ENCODE peak calls at places on chromosomes 6 and 20, in five cellular contexts. One of them, this sample, is unnamed.

GRCh38 chr20:8971669-8972316 is 97.1 kb upstream of the PLCB4 start:
- DNase-seq in left ventricle myocardium inferior: no peak
- DNase-seq in right atrium auricular region: no peak
- DNase-seq in OCI-LY7: no peak
- DNase-seq in psoas muscle: no peak
- DNase-seq in this sample: no peak

GRCh38 chr20:32232487-32232886 is 24.8 kb downstream of the POFUT1 start:
- DNase-seq in OCI-LY7: no peak
- DNase-seq in psoas muscle: no peak
- DNase-seq in right atrium auricular region: no peak
- DNase-seq in left ventricle myocardium inferior: no peak
- DNase-seq in this sample: no peak

GRCh38 chr6:134657751-134658522 is 292.0 kb downstream of the ALDH8A1 start:
- DNase-seq in psoas muscle: no peak
- DNase-seq in right atrium auricular region: no peak
- DNase-seq in left ventricle myocardium inferior: no peak
- DNase-seq in OCI-LY7: no peak
- DNase-seq in this sample: no peak

GRCh38 chr6:149137594-149137993 is 179.9 kb upstream of the TAB2 start:
- DNase-seq in psoas muscle: no peak
- DNase-seq in left ventricle myocardium inferior: no peak
- DNase-seq in OCI-LY7: no peak
- DNase-seq in right atrium auricular region: no peak
- DNase-seq in this sample: no peak

GRCh38 chr20:15902493-15902892 is 670.8 kb downstream of the KIF16B start:
- DNase-seq in OCI-LY7: peak; percentile 38
- DNase-seq in psoas muscle: no peak
- DNase-seq in right atrium auricular region: no peak
- DNase-seq in left ventricle myocardium inferior: no peak
- DNase-seq in this sample: peak; percentile 15

GRCh38 chr6:45448417-45449389 is 71.0 kb upstream of the SUPT3H start:
- DNase-seq in left ventricle myocardium inferior: no peak
- DNase-seq in psoas muscle: no peak
- DNase-seq in right atrium auricular region: no peak
- DNase-seq in OCI-LY7: no peak
- DNase-seq in this sample: no peak

GRCh38 chr6:136225496-136225895 is 24.6 kb downstream of the MTFR2 start:
- DNase-seq in left ventricle myocardium inferior: no peak
- DNase-seq in OCI-LY7: no peak
- DNase-seq in psoas muscle: no peak
- DNase-seq in right atrium auricular region: no peak
- DNase-seq in this sample: no peak

GRCh38 chr6:36728289-36729168 is 30.9 kb downstream of the RAB44 start:
- DNase-seq in right atrium auricular region: no peak
- DNase-seq in OCI-LY7: no peak
- DNase-seq in left ventricle myocardium inferior: no peak
- DNase-seq in psoas muscle: no peak
- DNase-seq in this sample: no peak

GRCh38 chr6:18053071-18053475 is 65.6 kb upstream of the KIF13A start:
- DNase-seq in psoas muscle: no peak
- DNase-seq in right atrium auricular region: no peak
- DNase-seq in OCI-LY7: no peak
- DNase-seq in left ventricle myocardium inferior: no peak
- DNase-seq in this sample: no peak

GRCh38 chr20:47054945-47055344 is 160.3 kb downstream of the EYA2 start:
- DNase-seq in psoas muscle: no peak
- DNase-seq in left ventricle myocardium inferior: no peak
- DNase-seq in right atrium auricular region: no peak
- DNase-seq in OCI-LY7: peak; percentile 16
- DNase-seq in this sample: no peak

GRCh38 chr6:83053678-83054077 is 12.0 kb downstream of the UBE3D start:
- DNase-seq in right atrium auricular region: no peak
- DNase-seq in OCI-LY7: no peak
- DNase-seq in left ventricle myocardium inferior: no peak
- DNase-seq in psoas muscle: no peak
- DNase-seq in this sample: no peak

GRCh38 chr20:11716239-11716944 is 201.3 kb upstream of the BTBD3 start:
- DNase-seq in OCI-LY7: peak; percentile 2
- DNase-seq in psoas muscle: no peak
- DNase-seq in right atrium auricular region: no peak
- DNase-seq in left ventricle myocardium inferior: no peak
- DNase-seq in this sample: no peak

GRCh38 chr20:31606928-31607639 is 2.0 kb downstream of the ID1 start:
- DNase-seq in left ventricle myocardium inferior: no peak
- DNase-seq in OCI-LY7: no peak
- DNase-seq in psoas muscle: peak; percentile 69
- DNase-seq in right atrium auricular region: no peak
- DNase-seq in this sample: no peak

GRCh38 chr6:141866731-141867502 is 265.8 kb upstream of the GJE1 start:
- DNase-seq in right atrium auricular region: no peak
- DNase-seq in psoas muscle: no peak
- DNase-seq in left ventricle myocardium inferior: no peak
- DNase-seq in OCI-LY7: no peak
- DNase-seq in this sample: no peak

GRCh38 chr6:56399250-56399671 is 151.9 kb upstream of the COL21A1 start:
- DNase-seq in OCI-LY7: no peak
- DNase-seq in right atrium auricular region: no peak
- DNase-seq in left ventricle myocardium inferior: no peak
- DNase-seq in psoas muscle: no peak
- DNase-seq in this sample: no peak

GRCh38 chr6:38337819-38338465 is 301.8 kb downstream of the BTBD9 start:
- DNase-seq in right atrium auricular region: no peak
- DNase-seq in left ventricle myocardium inferior: no peak
- DNase-seq in psoas muscle: no peak
- DNase-seq in OCI-LY7: no peak
- DNase-seq in this sample: no peak

GRCh38 chr6:52362443-52363221 is 681 bp downstream of the PAQR8 start:
- DNase-seq in OCI-LY7: peak; percentile 55
- DNase-seq in psoas muscle: peak; percentile 17
- DNase-seq in left ventricle myocardium inferior: peak; percentile 21
- DNase-seq in right atrium auricular region: no peak
- DNase-seq in this sample: peak; percentile 74
- TF ChIP-seq CTCF in OCI-LY7: peak; percentile 69
- TF ChIP-seq CTCF in psoas muscle: no peak
- TF ChIP-seq CTCF in left ventricle myocardium inferior: no peak
- TF ChIP-seq CTCF in right atrium auricular region: no peak
- TF ChIP-seq CTCF in this sample: peak; percentile 58

GRCh38 chr6:150689900-150690590 is 90.4 kb downstream of the PLEKHG1 start:
- DNase-seq in left ventricle myocardium inferior: no peak
- DNase-seq in OCI-LY7: peak; percentile 81
- DNase-seq in psoas muscle: no peak
- DNase-seq in right atrium auricular region: no peak
- DNase-seq in this sample: no peak
- H3K36me3 ChIP-seq in left ventricle myocardium inferior: no peaks in the 10 kb centered on the region
- H3K36me3 ChIP-seq in OCI-LY7: no peaks in the 10 kb centered on the region
- H3K36me3 ChIP-seq in psoas muscle: no peaks in the 10 kb centered on the region
- H3K36me3 ChIP-seq in right atrium auricular region: no peaks in the 10 kb centered on the region
- H3K36me3 ChIP-seq in this sample: no peaks in the 10 kb centered on the region

GRCh38 chr6:30682181-30683117 is 4.0 kb downstream of the PPP1R18 start:
- DNase-seq in right atrium auricular region: peak; percentile 87
- DNase-seq in psoas muscle: peak; percentile 84
- DNase-seq in OCI-LY7: peak; percentile 95
- DNase-seq in left ventricle myocardium inferior: peak; percentile 85
- DNase-seq in this sample: peak; percentile 91

GRCh38 chr6:30683137-30683979 is 3.1 kb downstream of the PPP1R18 start:
- DNase-seq in left ventricle myocardium inferior: peak; percentile 37
- DNase-seq in psoas muscle: no peak
- DNase-seq in OCI-LY7: peak; percentile 18
- DNase-seq in right atrium auricular region: no peak
- DNase-seq in this sample: no peak

GRCh38 chr6:30683980-30684338 is 2.5 kb downstream of the PPP1R18 start:
- DNase-seq in psoas muscle: no peak
- DNase-seq in right atrium auricular region: no peak
- DNase-seq in OCI-LY7: no peak
- DNase-seq in left ventricle myocardium inferior: no peak
- DNase-seq in this sample: no peak

GRCh38 chr6:30679765-30680535 is 6.5 kb downstream of the PPP1R18 start:
- DNase-seq in OCI-LY7: peak; percentile 24
- DNase-seq in left ventricle myocardium inferior: no peak
- DNase-seq in right atrium auricular region: no peak
- DNase-seq in psoas muscle: no peak
- DNase-seq in this sample: no peak

GRCh38 chr6:30681696-30682180 is 4.7 kb downstream of the PPP1R18 start:
- DNase-seq in psoas muscle: no peak
- DNase-seq in OCI-LY7: peak; percentile 20
- DNase-seq in left ventricle myocardium inferior: no peak
- DNase-seq in right atrium auricular region: no peak
- DNase-seq in this sample: peak; percentile 18
- H3K4me3 ChIP-seq in psoas muscle: peak overlapping the region; percentile 85
- H3K4me3 ChIP-seq in OCI-LY7: peak overlapping the region; percentile 95
- H3K4me3 ChIP-seq in left ventricle myocardium inferior: peak overlapping the region; percentile 83
- H3K4me3 ChIP-seq in right atrium auricular region: peak overlapping the region; percentile 83
- H3K4me3 ChIP-seq in this sample: peak overlapping the region; percentile 95

GRCh38 chr20:2693286-2693995 is 861 bp downstream of the EBF4 start:
- DNase-seq in OCI-LY7: no peak
- DNase-seq in left ventricle myocardium inferior: peak; percentile 44
- DNase-seq in psoas muscle: peak; percentile 37
- DNase-seq in right atrium auricular region: no peak
- DNase-seq in this sample: peak; percentile 25
- TF ChIP-seq CTCF in OCI-LY7: no peak
- TF ChIP-seq CTCF in left ventricle myocardium inferior: no peak
- TF ChIP-seq CTCF in psoas muscle: no peak
- TF ChIP-seq CTCF in right atrium auricular region: peak; percentile 15
- TF ChIP-seq CTCF in this sample: no peak

GRCh38 chr6:112225691-112226090 is 28.7 kb downstream of the LAMA4 start:
- DNase-seq in right atrium auricular region: no peak
- DNase-seq in left ventricle myocardium inferior: no peak
- DNase-seq in OCI-LY7: no peak
- DNase-seq in psoas muscle: no peak
- DNase-seq in this sample: no peak
- H3K36me3 ChIP-seq in right atrium auricular region: no peaks in the 10 kb centered on the region
- H3K36me3 ChIP-seq in left ventricle myocardium inferior: peaks cover 2% of the 10 kb centered on the region
- H3K36me3 ChIP-seq in OCI-LY7: no peaks in the 10 kb centered on the region
- H3K36me3 ChIP-seq in psoas muscle: no peaks in the 10 kb centered on the region
- H3K36me3 ChIP-seq in this sample: no peaks in the 10 kb centered on the region